ENCODE peak calls at places on chromosomes 7 and 10, in ten cellular contexts. K, M, N, H, Z, B, V, I, O and L are unnamed samples.
A peak's percentile ranks its signal among the peaks of the same experiment; 100 is the strongest.

GRCh38 chr10:71133710-71134686 is 78.4 kb upstream of the UNC5B start:
- DNase-seq in K (no peak), M (no peak), N (no peak), H (no peak), Z (no peak), B (no peak), V (no peak), I (no peak), O (no peak), L (no peak)

GRCh38 chr7:129612112-129613015 is 844 bp downstream of the NRF1 start:
- DNase-seq in K (peak; percentile 90), M (peak; percentile 36), N (peak; percentile 46), H (peak; percentile 53), Z (peak; percentile 37), B (peak; percentile 33), V (no peak), I (no peak), O (peak; percentile 51), L (peak; percentile 23)

GRCh38 chr10:43427166-43427825 is 9.6 kb upstream of the ZNF487 start:
- DNase-seq in K (no peak), M (no peak), N (no peak), H (no peak), Z (no peak), B (no peak), V (no peak), I (no peak), O (no peak), L (no peak)

GRCh38 chr7:36658603-36659516 is 65.4 kb downstream of the AOAH start:
- DNase-seq in K (no peak), M (no peak), N (peak; percentile 68), H (peak; percentile 94), Z (no peak), B (no peak), V (no peak), I (no peak), O (no peak), L (peak; percentile 30)

GRCh38 chr10:60615551-60615950 is 162.7 kb upstream of the CDK1 start:
- DNase-seq in K (no peak), M (no peak), N (no peak), H (no peak), Z (no peak), B (no peak), V (no peak), I (no peak), O (no peak), L (no peak)

GRCh38 chr10:103111031-103111917 is 81.8 kb downstream of the NT5C2 start:
- DNase-seq in K (no peak), M (no peak), N (no peak), H (peak; percentile 44), Z (peak; percentile 42), B (no peak), V (no peak), I (peak; percentile 48), O (peak; percentile 20), L (no peak)

GRCh38 chr7:96414931-96415292 is 93.0 kb upstream of the SLC25A13 start:
- DNase-seq in K (no peak), M (no peak), N (peak; percentile 42), H (peak; percentile 30), Z (peak; percentile 45), B (no peak), V (peak; percentile 33), I (peak; percentile 44), O (peak; percentile 59), L (peak; percentile 60)

GRCh38 chr7:70797109-70797514 is 334.8 kb upstream of the GALNT17 start:
- DNase-seq in K (no peak), M (no peak), N (no peak), H (no peak), Z (no peak), B (no peak), V (no peak), I (no peak), O (peak; percentile 39), L (no peak)

GRCh38 chr10:99548041-99548530 is 15.3 kb downstream of the NKX2-3 start:
- DNase-seq in K (no peak), M (no peak), N (peak; percentile 65), H (peak; percentile 8), Z (peak; percentile 58), B (no peak), V (no peak), I (peak; percentile 39), O (no peak), L (peak; percentile 31)

GRCh38 chr7:158802535-158803199 is 26.6 kb downstream of the ESYT2 start:
- DNase-seq in K (no peak), M (no peak), N (peak; percentile 57), H (peak; percentile 56), Z (no peak), B (no peak), V (no peak), I (no peak), O (no peak), L (no peak)

GRCh38 chr10:50322075-50322474 is 70.8 kb upstream of the ASAH2 start:
- DNase-seq in K (no peak), M (no peak), N (peak; percentile 22), H (peak; percentile 63), Z (peak; percentile 26), B (no peak), V (no peak), I (no peak), O (no peak), L (no peak)

GRCh38 chr7:18320422-18320821 is 175.1 kb upstream of the HDAC9 start:
- DNase-seq in K (no peak), M (no peak), N (no peak), H (no peak), Z (no peak), B (no peak), V (no peak), I (no peak), O (no peak), L (no peak)

GRCh38 chr7:144786522-144786921 is 49.3 kb downstream of the TPK1 start:
- DNase-seq in K (no peak), M (no peak), N (no peak), H (no peak), Z (peak; percentile 22), B (no peak), V (no peak), I (peak; percentile 16), O (peak; percentile 21), L (peak; percentile 4)
- TF ChIP-seq CTCF in K (no peak), M (no peak), N (no peak), H (no peak), Z (peak; percentile 39), B (no peak), V (peak; percentile 33), I (peak; percentile 47), O (peak; percentile 22), L (no peak)

GRCh38 chr7:138917771-138918170 is 63.4 kb downstream of the KIAA1549 start:
- DNase-seq in K (no peak), M (no peak), N (no peak), H (no peak), Z (no peak), B (no peak), V (no peak), I (no peak), O (no peak), L (no peak)

GRCh38 chr7:138919256-138919655 is 61.9 kb downstream of the KIAA1549 start:
- DNase-seq in K (no peak), M (no peak), N (no peak), H (peak; percentile 64), Z (no peak), B (no peak), V (no peak), I (no peak), O (no peak), L (no peak)

GRCh38 chr7:138918176-138918575 is 63.0 kb downstream of the KIAA1549 start:
- DNase-seq in K (no peak), M (no peak), N (no peak), H (no peak), Z (no peak), B (no peak), V (no peak), I (no peak), O (no peak), L (no peak)

GRCh38 chr7:138918756-138919155 is 62.4 kb downstream of the KIAA1549 start:
- DNase-seq in K (no peak), M (no peak), N (no peak), H (no peak), Z (no peak), B (no peak), V (no peak), I (no peak), O (no peak), L (no peak)

GRCh38 chr7:138919912-138920311 is 61.3 kb downstream of the KIAA1549 start:
- DNase-seq in K (no peak), M (no peak), N (no peak), H (no peak), Z (no peak), B (no peak), V (no peak), I (no peak), O (no peak), L (no peak)
- TF ChIP-seq CTCF in K (no peak), M (no peak), N (no peak), H (no peak), Z (no peak), B (no peak), V (no peak), I (no peak), O (no peak), L (no peak)

DNA sequence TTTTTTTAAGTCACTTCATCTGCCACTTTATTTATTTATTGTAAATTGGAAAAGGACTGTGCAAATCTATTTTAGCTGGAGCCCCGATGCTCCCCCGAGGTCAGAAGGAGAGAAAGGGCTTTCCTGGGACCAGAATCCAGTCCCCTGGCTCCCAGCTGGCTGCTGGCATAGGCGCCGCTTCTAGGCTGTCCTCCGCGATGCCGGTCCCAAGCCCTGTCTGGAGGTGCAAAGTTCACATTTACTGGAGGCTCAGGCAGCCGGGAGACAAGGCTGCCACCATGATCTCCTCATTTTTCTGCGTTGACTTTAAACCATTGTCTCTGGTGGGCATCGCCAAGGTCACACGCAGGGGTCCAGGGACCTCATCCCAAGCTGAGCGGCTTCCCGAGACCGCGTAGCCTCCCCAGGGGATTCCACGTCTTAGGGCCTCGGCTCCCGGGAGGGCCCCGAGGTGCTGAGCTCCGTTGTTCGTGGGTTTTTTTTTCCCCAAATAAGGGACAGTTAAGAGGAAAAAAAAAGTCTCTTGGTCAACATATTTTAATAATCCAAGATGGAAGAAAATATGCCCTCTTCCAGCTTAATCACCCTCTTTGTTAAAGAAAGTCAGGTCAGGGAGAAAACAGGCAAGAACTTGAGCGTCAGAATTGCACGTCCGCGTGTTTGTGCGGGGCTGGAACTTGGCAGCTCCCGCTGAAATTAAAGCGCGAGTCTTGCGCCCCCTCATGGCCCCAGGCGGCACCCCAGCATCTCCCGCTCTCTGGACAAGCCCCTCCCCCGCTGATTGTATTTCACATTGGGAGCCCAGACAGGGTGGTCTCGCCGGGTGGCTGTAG is 11.9 kb downstream of the RGR start:
- DNase-seq in K (peak; percentile 65), M (no peak), N (peak; percentile 67), H (peak; percentile 51), Z (no peak), B (peak; percentile 48), V (no peak), I (peak; percentile 51), O (peak; percentile 52), L (peak; percentile 70)
- TF ChIP-seq CTCF in K (peak; percentile 46), M (no peak), N (peak; percentile 56), H (peak; percentile 68), Z (peak; percentile 63), B (peak; percentile 2), V (peak; percentile 35), I (peak; percentile 54), O (peak; percentile 70), L (peak; percentile 81)

DNA sequence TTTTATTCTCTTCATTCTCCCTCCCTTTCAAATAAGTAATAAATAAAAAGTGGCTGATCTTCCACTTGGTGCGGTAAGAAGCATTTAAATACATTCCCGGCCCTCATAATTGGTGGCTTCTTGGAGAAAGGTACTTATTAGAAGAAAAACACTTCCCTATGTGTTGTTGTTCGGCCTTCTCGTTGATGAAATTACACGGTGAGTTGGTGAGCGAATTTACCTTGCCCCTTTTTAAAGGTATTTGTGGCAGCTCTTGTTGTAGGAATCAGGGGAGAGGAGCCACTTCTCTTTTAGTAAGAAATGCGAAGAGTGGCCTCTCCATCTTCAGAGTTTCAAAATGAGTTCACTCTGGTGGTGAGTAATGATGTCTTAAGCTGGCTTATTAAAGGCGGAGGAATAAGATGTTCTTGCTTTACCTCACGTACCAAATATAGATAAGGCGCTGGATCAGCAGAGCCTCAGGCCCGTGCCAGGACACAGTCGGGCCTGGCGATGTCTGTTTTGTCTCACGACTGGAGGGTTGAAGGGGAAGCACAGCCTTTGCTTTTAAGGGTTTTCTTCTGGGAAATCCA is 135.9 kb downstream of the CUX1 start:
- DNase-seq in K (no peak), M (no peak), N (no peak), H (peak; percentile 92), Z (peak; percentile 79), B (no peak), V (no peak), I (peak; percentile 79), O (peak; percentile 45), L (no peak)
- TF ChIP-seq CTCF in K (no peak), M (no peak), N (no peak), H (no peak), Z (no peak), B (no peak), V (no peak), I (no peak), O (peak; percentile 5), L (no peak)